ENCODE peak calls at places on chromosomes 4 and X, in four cellular contexts. V is tibial artery; R is CD8-positive, alpha-beta T cell; Y is Peyer's patch. O is an unnamed sample.

GRCh38 chr4:97747945-97748344 is 395.3 kb downstream of the STPG2 start:
- DNase-seq in V (no peak), R (no peak), Y (no peak), O (no peak)

GRCh38 chr4:25103423-25103822 is 56.8 kb downstream of the SEPSECS start:
- DNase-seq in V (no peak), R (no peak), Y (no peak), O (no peak)

GRCh38 chr4:156293657-156294297 is 340.1 kb upstream of the CTSO start:
- DNase-seq in V (no peak), R (no peak), Y (no peak), O (no peak)

GRCh38 chr4:184409911-184410692 is 64.2 kb downstream of the IRF2 start:
- DNase-seq in V (peak; percentile 21), R (peak; percentile 3), Y (peak; percentile 65), O (peak; percentile 74)

GRCh38 chr4:66330125-66330524 is 659.8 kb upstream of the EPHA5 start:
- DNase-seq in V (no peak), R (no peak), Y (no peak), O (no peak)

GRCh38 chr4:16227462-16227868 is 1.2 kb upstream of the TAPT1 start:
- DNase-seq in V (peak; percentile 79), R (no peak), Y (peak; percentile 73), O (no peak)

GRCh38 chrX:47651043-47651905 is 911 bp upstream of the ELK1 start:
- DNase-seq in V (no peak), R (no peak), Y (no peak), O (no peak)

GRCh38 chrX:23954396-23954795 is 46.6 kb downstream of the CXorf58 start:
- DNase-seq in V (no peak), R (no peak), Y (no peak), O (no peak)

GRCh38 chrX:125826080-125826479 is 340.0 kb downstream of the DCAF12L2 start:
- DNase-seq in V (no peak), R (no peak), Y (no peak), O (no peak)

GRCh38 chr4:20603671-20604313 is 96.5 kb upstream of the PACRGL start:
- DNase-seq in V (no peak), R (no peak), Y (no peak), O (no peak)

GRCh38 chrX:30659421-30659820 is 6.2 kb downstream of the GK start:
- DNase-seq in V (no peak), R (no peak), Y (no peak), O (no peak)

GRCh38 chr4:8664031-8664805 is 71.7 kb downstream of the CPZ start:
- DNase-seq in V (no peak), R (no peak), Y (no peak), O (no peak)

GRCh38 chr4:113447695-113448265 is 313.8 kb downstream of the CAMK2D start:
- DNase-seq in V (no peak), R (no peak), Y (peak; percentile 49), O (no peak)

GRCh38 chrX:1152090-1152489 is 60.4 kb downstream of the CRLF2 start:
- DNase-seq in V (peak; percentile 60), R (no peak), Y (peak; percentile 5), O (no peak)

GRCh38 chr4:122480023-122480422 is 23.5 kb upstream of the IL2 start:
- DNase-seq in V (no peak), R (no peak), Y (no peak), O (no peak)

GRCh38 chrX:45850775-45851433 is 650.2 kb upstream of the DIPK2B start:
- DNase-seq in V (no peak), R (no peak), Y (peak; percentile 51), O (peak; percentile 20)

GRCh38 chrX:154779261-154779660 is 16.6 kb downstream of the DKC1 start:
- DNase-seq in V (no peak), R (no peak), Y (no peak), O (no peak)

GRCh38 chr4:5478116-5478515 is 230.2 kb downstream of the EVC2 start:
- DNase-seq in V (peak; percentile 23), R (no peak), Y (no peak), O (no peak)

GRCh38 chr4:89307185-89307445 is 485 bp downstream of the GPRIN3 start:
- DNase-seq in V (no peak), R (no peak), Y (no peak), O (no peak)

GRCh38 chr4:182695842-182696241 is 221.3 kb downstream of the DCTD start:
- DNase-seq in V (no peak), R (no peak), Y (no peak), O (no peak)

GRCh38 chr4:86300516-86300915 is 59.3 kb downstream of the MAPK10 start:
- DNase-seq in V (no peak), R (no peak), Y (no peak), O (no peak)

GRCh38 chr4:182062458-182062857 is 180.7 kb upstream of the TENM3 start:
- DNase-seq in V (no peak), R (no peak), Y (no peak), O (no peak)

GRCh38 chrX:10070714-10071436 is 85.9 kb upstream of the CLCN4 start:
- DNase-seq in V (no peak), R (no peak), Y (no peak), O (no peak)

GRCh38 chrX:45824471-45824870 is 623.8 kb upstream of the DIPK2B start:
- DNase-seq in V (peak; percentile 66), R (no peak), Y (peak; percentile 49), O (peak; percentile 24)

GRCh38 chr4:136281307-136281706 is 1251.0 kb downstream of the PCDH18 start:
- DNase-seq in V (no peak), R (no peak), Y (no peak), O (no peak)

DNA sequence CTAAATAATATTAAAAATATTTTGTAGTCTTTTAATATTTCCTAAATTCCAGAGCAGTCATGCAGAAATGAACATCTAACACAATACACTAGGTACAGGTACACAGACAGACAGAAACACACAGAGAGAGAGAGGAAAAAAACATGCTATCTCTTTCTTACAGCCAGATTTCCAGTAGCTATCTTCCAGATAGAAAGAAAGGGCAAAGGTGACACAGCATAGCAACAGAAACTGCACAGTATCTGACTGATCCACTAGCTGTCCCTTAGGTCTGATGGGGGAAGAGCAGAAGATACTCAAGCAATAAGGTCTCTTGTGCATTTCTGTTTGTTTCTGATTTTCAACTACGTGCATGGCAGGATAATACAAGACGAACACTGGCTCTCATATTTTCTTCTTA is 7.8 kb downstream of the FBXW7 start:
- DNase-seq in V (no peak), R (no peak), Y (no peak), O (no peak)
- H3K4me1 ChIP-seq in V (peaks cover 11% of the 10 kb centered on the region), R (peaks cover 23% of the 10 kb centered on the region), Y (no peaks in the 10 kb centered on the region), O (peaks cover 65% of the 10 kb centered on the region)

GRCh38 chr4:13264126-13264525 is 220.0 kb downstream of the RAB28 start:
- DNase-seq in V (no peak), R (no peak), Y (no peak), O (no peak)
- H3K4me1 ChIP-seq in V (no peaks in the 10 kb centered on the region), R (no peaks in the 10 kb centered on the region), Y (no peaks in the 10 kb centered on the region), O (no peaks in the 10 kb centered on the region)

DNA sequence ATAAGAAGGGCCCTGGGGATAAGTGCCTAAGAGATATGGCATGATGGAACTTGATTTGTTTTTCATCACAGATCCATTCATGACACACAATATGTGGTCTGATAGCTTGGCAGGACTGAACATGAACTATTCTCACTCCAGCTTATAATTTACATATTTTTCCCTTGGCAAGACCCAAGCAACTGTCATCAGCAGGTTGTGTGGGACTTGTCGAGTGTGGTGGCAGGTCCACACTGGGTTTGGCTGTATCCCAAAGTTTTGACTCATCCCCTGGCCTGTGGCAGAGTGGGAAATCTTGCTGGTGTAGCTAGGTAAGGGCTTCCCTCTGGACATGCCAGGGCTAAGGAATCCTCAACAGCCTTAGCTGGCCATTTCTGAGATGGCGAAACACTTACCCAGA is 81.0 kb upstream of the STIM2 start:
- DNase-seq in V (no peak), R (no peak), Y (no peak), O (no peak)
- H3K4me1 ChIP-seq in V (no peaks in the 10 kb centered on the region), R (no peaks in the 10 kb centered on the region), Y (no peaks in the 10 kb centered on the region), O (no peaks in the 10 kb centered on the region)

GRCh38 chr4:185834088-185834487 is 22.1 kb upstream of the SORBS2 start:
- DNase-seq in V (no peak), R (no peak), Y (no peak), O (no peak)
- H3K4me1 ChIP-seq in V (peaks cover 15% of the 10 kb centered on the region), R (no peaks in the 10 kb centered on the region), Y (no peaks in the 10 kb centered on the region), O (no peaks in the 10 kb centered on the region)